ENCODE peak calls at places on chromosomes 5 and 9, in ten cellular contexts. V, K, H, I, R, D, G, A, M and S are unnamed samples.

GRCh38 chr5:64165500-64166200 is at the start of gene RNF180:
- DNase-seq in V (peak; percentile 46), K (peak; percentile 11), H (no peak), I (no peak), R (peak; percentile 36), D (peak; percentile 48), G (no peak), A (peak; percentile 39), M (peak; percentile 73), S (peak; percentile 27)

GRCh38 chr5:80565330-80565729 is 4.8 kb downstream of the ANKRD34B start:
- DNase-seq in V (no peak), K (no peak), H (no peak), I (peak; percentile 21), R (no peak), D (no peak), G (no peak), A (peak; percentile 30), M (no peak), S (peak; percentile 18)

GRCh38 chr5:137808503-137809135 is 54.5 kb upstream of the HNRNPA0 start:
- DNase-seq in V (no peak), K (no peak), H (no peak), I (no peak), R (no peak), D (no peak), G (no peak), A (peak; percentile 13), M (no peak), S (peak; percentile 16)

GRCh38 chr5:132059043-132059695 is 1.3 kb upstream of the IL3 start:
- DNase-seq in V (no peak), K (no peak), H (no peak), I (peak; percentile 47), R (no peak), D (no peak), G (no peak), A (no peak), M (no peak), S (no peak)

GRCh38 chr5:24643255-24643654 is 1.5 kb downstream of the CDH10 start:
- DNase-seq in V (no peak), K (no peak), H (no peak), I (no peak), R (no peak), D (no peak), G (no peak), A (no peak), M (no peak), S (no peak)

GRCh38 chr9:133634024-133634691 is 2.0 kb upstream of the DBH start:
- DNase-seq in V (peak; percentile 50), K (no peak), H (no peak), I (no peak), R (no peak), D (no peak), G (no peak), A (no peak), M (no peak), S (no peak)

GRCh38 chr5:142059304-142059940 is 46.6 kb upstream of the GNPDA1 start:
- DNase-seq in V (no peak), K (no peak), H (no peak), I (no peak), R (peak; percentile 51), D (no peak), G (peak; percentile 3), A (no peak), M (no peak), S (peak; percentile 22)

GRCh38 chr5:158013303-158013702 is 154.4 kb upstream of the CLINT1 start:
- DNase-seq in V (no peak), K (no peak), H (no peak), I (no peak), R (no peak), D (no peak), G (no peak), A (no peak), M (no peak), S (no peak)

GRCh38 chr9:94867842-94868312 is 141.4 kb downstream of the AOPEP start:
- DNase-seq in V (no peak), K (no peak), H (peak; percentile 90), I (no peak), R (peak; percentile 91), D (no peak), G (peak; percentile 95), A (peak; percentile 91), M (no peak), S (peak; percentile 97)

GRCh38 chr9:94865599-94866456 is 139.3 kb downstream of the AOPEP start:
- DNase-seq in V (no peak), K (no peak), H (no peak), I (no peak), R (no peak), D (peak; percentile 56), G (no peak), A (no peak), M (no peak), S (peak; percentile 72)

GRCh38 chr9:94867281-94867841 is 140.9 kb downstream of the AOPEP start:
- DNase-seq in V (no peak), K (no peak), H (peak; percentile 49), I (peak; percentile 86), R (peak; percentile 89), D (peak; percentile 56), G (peak; percentile 78), A (peak; percentile 98), M (no peak), S (peak; percentile 98)

GRCh38 chr9:94868462-94868861 is 142.0 kb downstream of the AOPEP start:
- DNase-seq in V (no peak), K (no peak), H (no peak), I (no peak), R (no peak), D (no peak), G (no peak), A (no peak), M (no peak), S (no peak)

DNA sequence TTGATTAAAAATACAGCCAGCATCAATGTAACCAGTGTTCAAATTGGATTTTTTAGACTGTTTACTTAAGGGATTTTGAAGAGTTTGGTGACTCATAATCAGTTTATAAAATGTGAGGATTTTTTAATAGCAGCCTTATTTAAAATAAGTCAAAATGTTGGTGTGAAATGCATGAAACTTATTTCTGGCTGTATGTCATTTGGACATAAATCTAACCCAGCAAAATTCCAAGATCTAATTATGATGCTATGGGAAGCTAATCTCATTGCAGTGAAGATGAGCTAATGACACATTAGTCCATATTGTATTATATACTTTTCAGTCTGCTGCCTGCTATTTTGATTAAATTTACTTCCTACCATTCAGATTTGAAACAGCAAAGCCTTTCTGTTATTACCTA is 140.3 kb downstream of the AOPEP start:
- DNase-seq in V (no peak), K (no peak), H (no peak), I (no peak), R (no peak), D (no peak), G (no peak), A (no peak), M (no peak), S (peak; percentile 23)
- TF ChIP-seq CTCF in V (no peak), K (no peak), H (no peak), I (no peak), R (no peak), D (no peak), G (no peak), A (no peak), M (no peak), S (no peak)

GRCh38 chr5:8650197-8650596 is 781.2 kb downstream of the MTRR start:
- DNase-seq in V (no peak), K (no peak), H (peak; percentile 70), I (no peak), R (no peak), D (no peak), G (no peak), A (peak; percentile 59), M (no peak), S (peak; percentile 50)
- TF ChIP-seq CTCF in V (no peak), K (no peak), H (no peak), I (no peak), R (no peak), D (no peak), G (no peak), A (peak; percentile 13), M (no peak), S (peak; percentile 26)

GRCh38 chr9:109005678-109006077 is 7.6 kb downstream of the CTNNAL1 start:
- DNase-seq in V (no peak), K (no peak), H (no peak), I (no peak), R (no peak), D (no peak), G (no peak), A (no peak), M (no peak), S (no peak)

GRCh38 chr9:108997112-108997511 is 16.2 kb downstream of the CTNNAL1 start:
- DNase-seq in V (no peak), K (no peak), H (no peak), I (no peak), R (no peak), D (no peak), G (no peak), A (no peak), M (no peak), S (no peak)

GRCh38 chr9:109003116-109003515 is 10.2 kb downstream of the CTNNAL1 start:
- DNase-seq in V (no peak), K (no peak), H (no peak), I (no peak), R (no peak), D (no peak), G (no peak), A (no peak), M (no peak), S (no peak)

GRCh38 chr9:109002141-109002540 is 11.2 kb downstream of the CTNNAL1 start:
- DNase-seq in V (no peak), K (no peak), H (no peak), I (no peak), R (no peak), D (no peak), G (no peak), A (no peak), M (no peak), S (no peak)

DNA sequence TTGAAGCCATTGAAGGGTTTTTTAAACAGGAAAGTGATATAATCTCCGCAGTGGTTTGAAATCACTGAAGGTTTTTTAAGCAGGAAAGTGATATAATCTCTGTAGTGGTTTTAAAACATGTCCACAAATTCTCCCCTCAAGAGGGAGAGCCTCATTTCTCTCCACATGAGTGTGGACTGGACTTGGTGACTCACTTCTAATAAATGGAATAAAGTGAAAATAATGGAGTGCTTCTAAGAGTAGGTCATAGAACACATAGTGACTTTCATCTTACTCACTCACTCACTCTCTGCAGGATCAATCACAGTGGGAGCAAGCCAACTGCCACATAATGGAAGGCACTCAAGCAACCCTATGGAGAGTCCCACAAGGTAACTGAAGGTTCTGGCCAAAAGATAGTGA is 12.0 kb downstream of the CTNNAL1 start:
- DNase-seq in V (no peak), K (no peak), H (peak; percentile 60), I (no peak), R (peak; percentile 50), D (no peak), G (peak; percentile 95), A (peak; percentile 79), M (no peak), S (peak; percentile 85)
- TF ChIP-seq CTCF in V (no peak), K (no peak), H (no peak), I (no peak), R (no peak), D (no peak), G (no peak), A (peak; percentile 4), M (no peak), S (peak; percentile 25)

GRCh38 chr9:73689091-73689870 is 537.6 kb downstream of the ANXA1 start:
- DNase-seq in V (no peak), K (no peak), H (no peak), I (no peak), R (peak; percentile 19), D (no peak), G (no peak), A (no peak), M (no peak), S (no peak)

GRCh38 chr9:73680831-73681230 is 529.2 kb downstream of the ANXA1 start:
- DNase-seq in V (no peak), K (no peak), H (no peak), I (no peak), R (peak; percentile 16), D (no peak), G (no peak), A (no peak), M (no peak), S (peak; percentile 36)

GRCh38 chr9:73684601-73685000 is 532.9 kb downstream of the ANXA1 start:
- DNase-seq in V (no peak), K (no peak), H (no peak), I (no peak), R (peak; percentile 6), D (no peak), G (no peak), A (no peak), M (no peak), S (peak; percentile 61)

GRCh38 chr9:73685786-73686185 is 534.1 kb downstream of the ANXA1 start:
- DNase-seq in V (no peak), K (no peak), H (no peak), I (no peak), R (no peak), D (no peak), G (no peak), A (no peak), M (no peak), S (no peak)

DNA sequence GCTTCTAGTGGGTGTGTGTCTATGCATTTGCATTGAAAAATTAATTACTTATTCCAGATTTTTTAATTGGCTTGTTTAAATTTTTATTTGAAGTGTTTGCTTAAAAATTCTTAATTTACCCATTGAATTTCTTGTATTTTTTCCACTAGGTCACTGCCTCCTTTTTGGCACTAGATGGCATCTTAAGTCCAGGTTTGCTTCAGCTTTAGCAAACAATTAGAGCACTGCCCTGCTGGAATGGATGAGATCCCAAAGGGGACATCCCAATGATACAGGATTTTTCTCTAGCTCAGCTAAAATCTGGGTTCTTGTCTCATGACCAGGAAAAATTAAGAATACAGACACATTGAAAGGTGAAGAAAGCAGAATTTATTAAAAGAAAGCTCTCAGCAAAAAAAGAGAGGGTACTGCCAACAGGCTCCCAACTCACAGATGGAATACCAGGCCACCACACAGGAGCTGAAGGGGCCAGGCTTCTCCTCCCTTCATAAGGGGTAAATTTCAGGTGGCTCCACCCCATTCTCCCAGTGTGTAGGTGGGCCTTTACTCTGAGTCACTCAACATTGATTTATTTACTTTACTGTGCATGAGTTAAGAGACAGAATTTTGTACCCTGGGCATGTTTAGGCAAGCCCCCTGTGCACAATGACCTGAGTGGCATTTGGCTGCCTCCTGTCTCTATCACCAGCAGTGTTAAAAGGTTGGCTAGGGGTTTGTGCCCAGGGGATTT is 532.4 kb downstream of the ANXA1 start:
- DNase-seq in V (no peak), K (no peak), H (peak; percentile 37), I (no peak), R (peak; percentile 64), D (no peak), G (peak; percentile 19), A (peak; percentile 5), M (no peak), S (peak; percentile 94)
- TF ChIP-seq CTCF in V (peak; percentile 77), K (peak; percentile 66), H (peak; percentile 76), I (no peak), R (peak; percentile 47), D (peak; percentile 7), G (peak; percentile 65), A (peak; percentile 70), M (peak; percentile 65), S (peak; percentile 82)